ENCODE peak calls at places on chromosome 21, in six cellular contexts. H is BE2C; W is astrocyte of the cerebellum; F is stomach; E is AG04450; M is CD4-positive, CD25-positive, alpha-beta regulatory T cell. L is an unnamed sample.

GRCh38 chr21:38752051-38752505 is 53.7 kb upstream of the ETS2 start:
- DNase-seq in W (no peak), F (no peak), H (no peak), M (no peak), E (no peak), L (no peak)

GRCh38 chr21:15252437-15252836 is 187.6 kb upstream of the NRIP1 start:
- DNase-seq in W (no peak), M (no peak), H (no peak), E (no peak), F (no peak), L (no peak)

GRCh38 chr21:25487046-25487594 is 120.2 kb downstream of the MRPL39 start:
- DNase-seq in E (no peak), H (no peak), W (no peak), M (no peak), F (no peak), L (no peak)

GRCh38 chr21:37700641-37701202 is 215.5 kb downstream of the KCNJ6 start:
- DNase-seq in F (no peak), H (peak), M (no peak), E (peak), W (peak), L (peak)

GRCh38 chr21:33386222-33386784 is 16.9 kb upstream of the IFNGR2 start:
- DNase-seq in M (no peak), H (no peak), W (no peak), E (no peak), F (no peak), L (no peak)

GRCh38 chr21:15444118-15444960 is 285.4 kb upstream of the USP25 start:
- DNase-seq in E (no peak), F (no peak), H (no peak), W (no peak), M (no peak), L (peak)

GRCh38 chr21:26572668-26573381 is at the start of gene CYYR1:
- DNase-seq in E (no peak), M (no peak), W (peak), F (no peak), H (no peak), L (no peak)

GRCh38 chr21:32955307-32955937 is 70.3 kb upstream of the OLIG2 start:
- DNase-seq in M (no peak), E (no peak), W (no peak), F (no peak), H (no peak), L (no peak)

GRCh38 chr21:25682382-25682781 is 43.3 kb downstream of the JAM2 start:
- DNase-seq in W (no peak), E (no peak), M (no peak), H (no peak), F (no peak), L (no peak)

GRCh38 chr21:37119421-37120218 is 46.6 kb downstream of the TTC3 start:
- DNase-seq in F (no peak), H (no peak), W (no peak), E (no peak), M (no peak), L (no peak)

GRCh38 chr21:28832013-28832714 is 160.5 kb downstream of the LTN1 start:
- DNase-seq in W (no peak), M (peak), H (no peak), F (no peak), E (no peak), L (no peak)

GRCh38 chr21:31530364-31530763 is 129.1 kb upstream of the SOD1 start:
- DNase-seq in W (no peak), H (no peak), F (no peak), E (no peak), M (no peak), L (no peak)

GRCh38 chr21:31654340-31654739 is 5.2 kb upstream of the SOD1 start:
- DNase-seq in F (no peak), H (no peak), E (no peak), M (no peak), W (no peak), L (no peak)

GRCh38 chr21:27246741-27247140 is 279.9 kb upstream of the ADAMTS5 start:
- DNase-seq in H (no peak), M (no peak), F (no peak), W (no peak), E (peak), L (no peak)

GRCh38 chr21:39631842-39632577 is 19.3 kb downstream of the B3GALT5 start:
- DNase-seq in W (no peak), E (no peak), H (no peak), M (no peak), F (no peak), L (no peak)

GRCh38 chr21:38930838-38931237 is 125.1 kb downstream of the ETS2 start:
- DNase-seq in H (no peak), W (no peak), F (no peak), M (no peak), E (peak), L (no peak)

GRCh38 chr21:44819283-44820243 is 1.7 kb upstream of the SUMO3 start:
- DNase-seq in F (no peak), H (no peak), E (no peak), W (no peak), M (no peak), L (no peak)
- H3K4me3 ChIP-seq in F (no peak), H (no peak), E (no peak), W (no peak), M (no peak), L (no peak)

GRCh38 chr21:34881894-34882371 is 167.2 kb downstream of the RUNX1 start:
- DNase-seq in W (no peak), E (peak), M (no peak), H (no peak), F (no peak), L (no peak)
- H3K4me3 ChIP-seq in W (peak), E (peak), M (peak), H (no peak), F (no peak), L (no peak)

GRCh38 chr21:29953690-29954089 is 13.9 kb upstream of the GRIK1 start:
- DNase-seq in M (no peak), H (no peak), E (no peak), W (no peak), F (no peak), L (no peak)

GRCh38 chr21:29947119-29947518 is 7.3 kb upstream of the GRIK1 start:
- DNase-seq in W (no peak), F (no peak), H (no peak), M (no peak), E (no peak), L (no peak)

GRCh38 chr21:29953072-29953471 is 13.3 kb upstream of the GRIK1 start:
- DNase-seq in H (no peak), F (no peak), E (no peak), M (no peak), W (no peak), L (no peak)

GRCh38 chr21:29949991-29950390 is 10.2 kb upstream of the GRIK1 start:
- DNase-seq in M (no peak), E (no peak), F (no peak), W (no peak), H (no peak), L (no peak)
- H3K4me3 ChIP-seq in M (no peak), E (no peak), F (no peak), W (no peak), H (no peak), L (no peak)

GRCh38 chr21:46289655-46290178 is 3.6 kb downstream of the YBEY start:
- DNase-seq in F (no peak), E (no peak), H (no peak), W (no peak), M (no peak), L (no peak)

GRCh38 chr21:46285761-46286667 is at the start of gene YBEY:
- DNase-seq in W (peak), H (peak), F (peak), E (peak), M (peak), L (peak)

GRCh38 chr21:46286668-46286982 is 483 bp downstream of the YBEY start:
- DNase-seq in H (no peak), E (no peak), W (peak), M (no peak), F (no peak), L (peak)

GRCh38 chr21:46285206-46285661 is at the start of gene MCM3AP:
- DNase-seq in F (no peak), H (no peak), E (no peak), W (no peak), M (no peak), L (no peak)

DNA sequence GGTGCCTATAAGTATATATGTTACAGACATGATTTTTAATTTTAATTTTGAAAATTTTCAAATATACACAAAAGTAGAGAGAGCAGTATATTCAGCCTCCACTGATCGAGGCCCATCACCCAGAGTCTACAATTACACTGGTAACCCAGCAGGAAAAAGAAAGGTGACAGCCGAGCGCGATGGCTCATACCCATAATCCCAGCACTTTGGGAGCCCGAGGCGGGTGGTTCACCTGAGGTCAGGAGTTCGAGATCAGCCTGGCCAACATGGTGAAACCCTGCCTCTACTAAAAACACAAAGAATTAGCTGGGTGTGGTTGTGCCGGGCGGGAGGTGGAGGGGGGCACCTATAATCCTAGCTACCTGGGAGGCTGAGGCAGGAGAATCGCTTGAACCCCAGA is 1.4 kb downstream of the YBEY start:
- DNase-seq in H (no peak), F (no peak), M (no peak), W (no peak), E (no peak), L (no peak)
- H3K4me3 ChIP-seq in H (peak), F (no peak), M (no peak), W (peak), E (peak), L (peak)

DNA sequence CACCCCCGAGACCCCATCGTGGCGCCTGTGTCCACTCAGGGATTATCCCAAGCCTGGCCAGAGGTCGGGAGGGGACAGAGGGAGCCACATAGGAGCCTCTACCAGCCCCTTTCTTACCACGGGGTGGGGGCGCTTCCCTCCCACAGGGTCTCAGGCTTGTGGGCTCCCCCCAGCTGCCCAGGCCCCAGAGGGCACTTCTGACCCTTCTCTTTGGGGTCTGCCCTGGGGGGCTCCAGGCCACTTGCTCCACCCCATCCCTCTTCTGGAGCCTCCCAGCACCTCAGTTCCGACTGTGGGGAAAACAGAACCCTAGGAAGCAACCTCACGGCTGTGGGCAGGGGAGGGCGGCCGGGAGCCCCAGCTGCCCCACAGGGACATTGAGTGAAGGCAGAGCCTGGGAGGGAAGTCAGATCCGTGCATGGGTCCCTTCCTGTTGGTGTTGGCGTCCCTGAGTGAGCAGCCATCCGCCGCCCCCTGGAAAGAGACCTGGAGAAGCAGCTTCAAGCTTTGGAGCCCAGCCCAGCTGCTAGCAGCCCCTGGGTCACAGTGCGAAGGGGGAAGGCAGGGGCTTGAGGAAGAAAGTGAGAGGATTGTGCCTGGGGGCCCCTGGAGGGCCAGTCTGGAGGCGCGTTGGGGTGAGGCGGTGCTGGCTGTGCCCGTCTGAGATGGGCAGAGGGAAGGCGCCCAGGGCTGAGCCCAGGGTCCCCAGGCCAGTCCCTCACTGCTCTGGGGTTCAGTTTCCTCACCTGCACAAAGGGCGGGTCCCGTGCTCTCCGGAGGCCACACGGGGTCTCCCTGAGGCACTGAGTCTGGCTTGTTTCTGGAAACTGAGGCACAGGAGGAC is 22.1 kb downstream of the RRP1 start:
- DNase-seq in M (no peak), F (no peak), E (no peak), H (no peak), W (no peak), L (no peak)
- H3K4me3 ChIP-seq in M (no peak), F (no peak), E (no peak), H (no peak), W (no peak), L (no peak)

GRCh38 chr21:41760411-41760810 is 6.4 kb downstream of the RIPK4 start:
- DNase-seq in M (no peak), H (no peak), W (no peak), F (no peak), E (no peak), L (no peak)

GRCh38 chr21:41759214-41759840 is 7.5 kb downstream of the RIPK4 start:
- DNase-seq in M (no peak), W (no peak), F (no peak), E (no peak), H (no peak), L (no peak)

GRCh38 chr21:41759926-41760325 is 6.9 kb downstream of the RIPK4 start:
- DNase-seq in F (no peak), M (no peak), W (no peak), H (no peak), E (no peak), L (no peak)

GRCh38 chr21:41755934-41756773 is 10.7 kb downstream of the RIPK4 start:
- DNase-seq in H (no peak), M (no peak), E (no peak), W (no peak), F (no peak), L (no peak)

GRCh38 chr21:41758550-41758949 is 8.3 kb downstream of the RIPK4 start:
- DNase-seq in F (peak), H (no peak), M (no peak), W (no peak), E (no peak), L (peak)
- H3K4me3 ChIP-seq in F (no peak), H (no peak), M (no peak), W (no peak), E (no peak), L (no peak)

GRCh38 chr21:16535100-16535418 is 805.3 kb downstream of the USP25 start:
- DNase-seq in M (no peak), H (peak), W (peak), F (peak), E (peak), L (peak)
- H3K4me3 ChIP-seq in M (no peak), H (peak), W (peak), F (peak), E (peak), L (peak)